ENCODE peak calls at places on chromosomes 5 and 9, in ten cellular contexts. Z is foreskin fibroblast, W is gastrocnemius medialis, C is AG04449, H is mesothelial cell of epicardium, B is tibial artery, N is fibroblast of mammary gland, V is cardiac fibroblast, O is neural crest cell, P is GM20000. R is an unnamed sample.

GRCh38 chr5:99088309-99088708 is 159.5 kb upstream of the CHD1 start:
- DNase-seq in Z (no peak), W (no peak), C (no peak), H (no peak), B (no peak), N (no peak), V (peak), O (no peak), P (no peak), R (no peak)

GRCh38 chr5:55276771-55277170 is 30.7 kb downstream of the DHX29 start:
- DNase-seq in Z (peak), W (peak), C (peak), H (no peak), B (no peak), N (peak), V (peak), O (no peak), P (no peak), R (no peak)

GRCh38 chr9:32533338-32533737 is 7.3 kb upstream of the RIGI start:
- DNase-seq in Z (no peak), W (no peak), C (no peak), H (no peak), B (no peak), N (no peak), V (no peak), O (no peak), P (no peak), R (no peak)

GRCh38 chr9:26261503-26262330 is 583.5 kb upstream of the TUSC1 start:
- DNase-seq in Z (peak), W (no peak), C (no peak), H (no peak), B (no peak), N (peak), V (peak), O (no peak), P (no peak), R (no peak)

GRCh38 chr5:179568731-179569130 is 18.4 kb downstream of the RUFY1 start:
- DNase-seq in Z (no peak), W (no peak), C (no peak), H (no peak), B (no peak), N (no peak), V (peak), O (no peak), P (no peak), R (no peak)

GRCh38 chr5:164127527-164127926 is 622.1 kb downstream of the MAT2B start:
- DNase-seq in Z (no peak), W (no peak), C (no peak), H (no peak), B (no peak), N (no peak), V (no peak), O (no peak), P (no peak), R (no peak)

GRCh38 chr5:43121565-43122484 is 1.1 kb downstream of the ZNF131 start:
- DNase-seq in Z (peak), W (peak), C (no peak), H (no peak), B (no peak), N (peak), V (peak), O (peak), P (peak), R (peak)

GRCh38 chr9:8539681-8540197 is 740.2 kb upstream of the DMAC1 start:
- DNase-seq in Z (no peak), W (no peak), C (no peak), H (no peak), B (no peak), N (no peak), V (no peak), O (no peak), P (no peak), R (no peak)

GRCh38 chr5:127746756-127747155 is 43.6 kb downstream of the CCDC192 start:
- DNase-seq in Z (no peak), W (no peak), C (no peak), H (no peak), B (no peak), N (peak), V (peak), O (no peak), P (peak), R (no peak)

GRCh38 chr9:107397076-107398049 is 92.2 kb downstream of the KLF4 start:
- DNase-seq in Z (peak), W (no peak), C (no peak), H (no peak), B (no peak), N (peak), V (peak), O (no peak), P (no peak), R (no peak)

GRCh38 chr5:115465416-115465815 is 79.2 kb downstream of the FEM1C start:
- DNase-seq in Z (peak), W (no peak), C (no peak), H (no peak), B (no peak), N (peak), V (peak), O (no peak), P (no peak), R (no peak)

GRCh38 chr9:114080773-114081440 is 2.8 kb upstream of the AMBP start:
- DNase-seq in Z (no peak), W (no peak), C (no peak), H (no peak), B (no peak), N (no peak), V (no peak), O (no peak), P (no peak), R (no peak)

GRCh38 chr9:100718717-100719116 is 140.8 kb downstream of the CAVIN4 start:
- DNase-seq in Z (no peak), W (no peak), C (no peak), H (no peak), B (no peak), N (no peak), V (no peak), O (no peak), P (no peak), R (no peak)

GRCh38 chr9:94875300-94876063 is 149.0 kb downstream of the AOPEP start:
- DNase-seq in Z (no peak), W (no peak), C (no peak), H (no peak), B (no peak), N (no peak), V (no peak), O (no peak), P (peak), R (no peak)

GRCh38 chr5:142308358-142308757 is 16.5 kb downstream of the SPRY4 start:
- DNase-seq in Z (no peak), W (no peak), C (no peak), H (no peak), B (no peak), N (no peak), V (no peak), O (no peak), P (no peak), R (no peak)
- TF ChIP-seq CTCF in Z (no peak), W (no peak), C (no peak), H (no peak), B (no peak), N (no peak), V (no peak), O (no peak), P (no peak), R (no peak)

GRCh38 chr5:159005062-159005461 is 94.7 kb downstream of the EBF1 start:
- DNase-seq in Z (no peak), W (no peak), C (no peak), H (no peak), B (no peak), N (no peak), V (no peak), O (no peak), P (peak), R (no peak)
- TF ChIP-seq CTCF in Z (no peak), W (no peak), C (no peak), H (no peak), B (no peak), N (no peak), V (no peak), O (no peak), P (no peak), R (no peak)

GRCh38 chr5:58477760-58478159 is 13.5 kb upstream of the GAPT start:
- DNase-seq in Z (no peak), W (no peak), C (no peak), H (no peak), B (no peak), N (no peak), V (no peak), O (no peak), P (no peak), R (no peak)
- TF ChIP-seq CTCF in Z (peak), W (no peak), C (no peak), H (no peak), B (no peak), N (peak), V (no peak), O (no peak), P (no peak), R (no peak)

DNA sequence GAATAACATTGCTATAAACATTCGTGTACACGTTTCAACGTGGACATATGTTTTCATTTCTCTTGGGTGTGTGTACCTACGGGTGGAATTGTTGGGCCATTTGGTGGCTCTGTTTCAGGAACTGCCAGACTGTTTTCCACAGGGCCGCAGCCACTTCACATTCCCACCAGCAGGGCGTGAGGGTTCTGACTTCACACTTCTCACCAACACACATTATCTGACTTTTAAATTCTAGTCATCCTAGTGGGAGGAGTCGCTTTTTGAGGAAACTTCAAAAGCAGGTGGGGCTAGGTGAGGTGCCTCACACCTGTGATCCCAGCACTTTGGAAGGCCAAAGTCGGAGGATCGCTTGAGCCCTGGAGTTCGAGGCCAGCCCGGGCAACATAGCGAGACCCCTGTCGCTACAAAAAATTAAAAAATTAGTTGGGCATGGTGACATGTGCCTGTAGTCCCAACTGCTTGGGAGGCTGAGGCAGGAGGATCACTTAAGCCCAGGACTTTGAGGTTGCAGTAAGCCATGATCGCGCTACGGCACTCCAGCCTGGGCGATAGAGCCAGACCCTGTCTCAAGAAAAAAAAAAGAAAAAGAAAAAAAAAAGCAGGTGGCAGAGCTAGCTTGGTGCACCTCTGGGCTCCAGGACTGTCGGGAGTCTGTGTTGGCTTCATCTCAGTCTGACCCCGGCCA is 28.5 kb downstream of the TSPAN17 start:
- DNase-seq in Z (no peak), W (no peak), C (no peak), H (no peak), B (no peak), N (peak), V (peak), O (peak), P (no peak), R (peak)
- TF ChIP-seq CTCF in Z (peak), W (no peak), C (peak), H (peak), B (no peak), N (peak), V (peak), O (peak), P (no peak), R (peak)

GRCh38 chr5:174581483-174581882 is 142.9 kb upstream of the MSX2 start:
- DNase-seq in Z (no peak), W (no peak), C (no peak), H (no peak), B (no peak), N (peak), V (no peak), O (peak), P (no peak), R (peak)
- TF ChIP-seq CTCF in Z (peak), W (no peak), C (peak), H (no peak), B (no peak), N (peak), V (peak), O (peak), P (no peak), R (peak)

DNA sequence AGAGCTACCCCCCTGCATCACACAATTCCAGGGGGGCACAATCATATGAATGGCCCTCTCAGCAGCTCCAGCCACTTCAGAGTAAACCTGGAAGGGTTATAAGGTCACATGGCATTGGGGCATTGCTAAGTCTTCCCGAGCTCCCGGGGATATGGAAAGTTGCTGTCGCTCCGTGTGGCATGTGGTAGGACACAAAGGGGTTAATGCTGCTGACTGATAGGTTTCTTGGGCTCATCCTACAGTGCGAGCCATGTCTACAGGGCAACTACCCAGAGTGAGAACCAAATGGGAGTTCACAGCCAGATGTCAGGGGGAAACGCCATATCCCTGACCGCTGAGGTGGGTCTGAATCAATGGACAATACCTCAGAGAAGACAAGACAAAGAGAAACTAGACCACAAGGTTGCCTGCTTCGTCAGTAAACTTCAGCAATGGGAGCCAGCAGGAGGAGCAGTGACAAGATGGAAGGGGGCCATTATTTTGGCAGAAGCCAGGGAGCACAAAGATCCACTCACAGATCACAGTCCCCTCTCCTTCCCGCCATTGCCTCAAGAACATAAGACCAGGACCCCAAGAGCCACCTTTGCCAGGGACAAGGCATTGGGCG is 52.4 kb upstream of the SHISAL2B start:
- DNase-seq in Z (no peak), W (no peak), C (no peak), H (no peak), B (no peak), N (no peak), V (peak), O (no peak), P (peak), R (no peak)
- TF ChIP-seq CTCF in Z (no peak), W (no peak), C (peak), H (no peak), B (no peak), N (no peak), V (peak), O (no peak), P (no peak), R (no peak)

GRCh38 chr9:72751541-72751940 is 201.3 kb downstream of the ALDH1A1 start:
- DNase-seq in Z (no peak), W (no peak), C (no peak), H (no peak), B (no peak), N (no peak), V (no peak), O (no peak), P (no peak), R (no peak)

GRCh38 chr9:72749276-72749675 is 203.6 kb downstream of the ALDH1A1 start:
- DNase-seq in Z (no peak), W (no peak), C (no peak), H (no peak), B (no peak), N (no peak), V (no peak), O (no peak), P (no peak), R (no peak)

GRCh38 chr9:72758944-72759343 is 193.9 kb downstream of the ALDH1A1 start:
- DNase-seq in Z (no peak), W (no peak), C (no peak), H (no peak), B (no peak), N (no peak), V (no peak), O (no peak), P (no peak), R (no peak)

GRCh38 chr9:72755836-72756235 is 197.0 kb downstream of the ALDH1A1 start:
- DNase-seq in Z (no peak), W (no peak), C (no peak), H (no peak), B (no peak), N (no peak), V (no peak), O (no peak), P (no peak), R (no peak)

DNA sequence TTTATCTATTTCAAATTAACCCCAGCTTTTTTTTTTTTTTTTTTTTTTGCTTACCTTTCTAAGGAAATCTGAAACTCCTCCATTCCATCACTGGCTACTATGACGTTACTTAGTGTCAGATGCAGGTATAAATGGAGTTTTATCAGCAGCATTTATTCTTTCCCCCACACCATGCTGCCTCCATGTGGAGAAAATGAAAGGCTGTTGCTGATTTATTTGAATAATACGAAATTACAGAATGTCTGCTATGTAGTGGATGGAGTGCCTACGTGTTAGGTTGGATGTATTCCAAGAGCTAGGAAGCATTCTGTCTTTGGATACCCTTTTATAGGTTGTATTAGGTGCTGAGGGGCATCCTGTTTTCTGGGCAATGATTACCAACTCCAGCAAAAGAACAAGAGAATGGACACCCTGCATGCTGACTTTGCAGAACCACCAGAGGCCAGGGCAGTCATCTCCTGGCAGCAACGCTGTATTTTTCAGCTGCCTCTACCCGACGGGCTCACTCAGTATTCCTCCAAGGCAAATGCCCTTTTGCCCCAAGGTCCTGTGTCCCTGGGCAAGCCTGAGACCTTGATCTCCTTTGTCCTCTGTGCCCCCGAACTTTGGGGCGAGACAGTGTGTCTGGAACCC is 199.5 kb downstream of the ALDH1A1 start:
- DNase-seq in Z (peak), W (no peak), C (no peak), H (no peak), B (no peak), N (peak), V (peak), O (no peak), P (no peak), R (no peak)
- TF ChIP-seq CTCF in Z (peak), W (no peak), C (peak), H (no peak), B (peak), N (peak), V (peak), O (peak), P (no peak), R (no peak)

GRCh38 chr5:132747693-132748440 is 641 bp downstream of the CCNI2 start:
- DNase-seq in Z (no peak), W (no peak), C (no peak), H (no peak), B (no peak), N (no peak), V (no peak), O (no peak), P (peak), R (peak)

GRCh38 chr5:132748522-132749000 is 1.3 kb downstream of the CCNI2 start:
- DNase-seq in Z (no peak), W (no peak), C (no peak), H (no peak), B (no peak), N (no peak), V (no peak), O (no peak), P (no peak), R (no peak)

GRCh38 chr5:132746592-132747063 is 598 bp upstream of the CCNI2 start:
- DNase-seq in Z (no peak), W (no peak), C (no peak), H (no peak), B (no peak), N (no peak), V (peak), O (no peak), P (no peak), R (no peak)

GRCh38 chr5:132749506-132749905 is 2.3 kb downstream of the CCNI2 start:
- DNase-seq in Z (no peak), W (no peak), C (no peak), H (no peak), B (no peak), N (no peak), V (no peak), O (no peak), P (no peak), R (no peak)

GRCh38 chr5:132747064-132747692 is at the start of gene CCNI2:
- DNase-seq in Z (no peak), W (no peak), C (no peak), H (no peak), B (no peak), N (no peak), V (no peak), O (peak), P (peak), R (peak)
- TF ChIP-seq CTCF in Z (no peak), W (no peak), C (no peak), H (no peak), B (no peak), N (no peak), V (no peak), O (peak), P (peak), R (no peak)

R was measured in nephron progenitor cell.